ENCODE peak calls at places on chromosome 6, in six cellular contexts. B is MM.1S; F is left ventricle myocardium inferior; J is Peyer's patch; N is CD4-positive, CD25-positive, alpha-beta regulatory T cell; Z is CD8-positive, alpha-beta memory T cell. P is an unnamed sample.

GRCh38 chr6:4396032-4396431 is 260.7 kb upstream of the ECI2 start:
- DNase-seq in B (no peak), F (no peak), J (no peak), N (no peak), Z (no peak), P (no peak)

GRCh38 chr6:11471261-11471660 is 66.3 kb upstream of the TMEM170B start:
- DNase-seq in B (no peak), F (no peak), J (no peak), N (no peak), Z (no peak), P (no peak)

GRCh38 chr6:158322724-158323560 is 10.7 kb downstream of the TULP4 start:
- DNase-seq in B (no peak), F (no peak), J (no peak), N (peak; percentile 66), Z (no peak), P (no peak)

GRCh38 chr6:3873051-3873450 is 23.9 kb downstream of the FAM50B start:
- DNase-seq in B (no peak), F (no peak), J (no peak), N (no peak), Z (no peak), P (no peak)

GRCh38 chr6:69019832-69020231 is 384.8 kb downstream of the ADGRB3 start:
- DNase-seq in B (no peak), F (no peak), J (no peak), N (no peak), Z (no peak), P (no peak)

GRCh38 chr6:109197061-109197460 is 101.8 kb downstream of the CEP57L1 start:
- DNase-seq in B (peak; percentile 51), F (no peak), J (no peak), N (no peak), Z (no peak), P (no peak)

GRCh38 chr6:3312604-3313167 is 53.9 kb downstream of the PSMG4 start:
- DNase-seq in B (no peak), F (no peak), J (no peak), N (no peak), Z (no peak), P (no peak)

GRCh38 chr6:37182736-37183590 is 13.0 kb downstream of the PIM1 start:
- DNase-seq in B (peak; percentile 65), F (no peak), J (no peak), N (peak; percentile 98), Z (peak; percentile 76), P (peak; percentile 40)

GRCh38 chr6:136173519-136174507 is 76.3 kb downstream of the MTFR2 start:
- DNase-seq in B (no peak), F (no peak), J (no peak), N (peak; percentile 19), Z (no peak), P (no peak)

GRCh38 chr6:31969712-31970603 is 2.0 kb downstream of the DXO start:
- DNase-seq in B (no peak), F (no peak), J (peak; percentile 37), N (no peak), Z (no peak), P (no peak)

GRCh38 chr6:91088976-91089375 is 502.1 kb upstream of the MAP3K7 start:
- DNase-seq in B (no peak), F (no peak), J (no peak), N (no peak), Z (no peak), P (no peak)

GRCh38 chr6:130420911-130421310 is 55.1 kb downstream of the TMEM200A start:
- DNase-seq in B (no peak), F (no peak), J (no peak), N (no peak), Z (no peak), P (no peak)

GRCh38 chr6:140040391-140040790 is 665.9 kb upstream of the CITED2 start:
- DNase-seq in B (no peak), F (no peak), J (no peak), N (no peak), Z (no peak), P (no peak)

GRCh38 chr6:150600003-150600301 is 267 bp downstream of the PLEKHG1 start:
- DNase-seq in B (no peak), F (no peak), J (no peak), N (no peak), Z (no peak), P (no peak)
- H3K4me3 ChIP-seq in B (peak overlapping the region; percentile 57), F (peak overlapping the region; percentile 86), J (peak overlapping the region; percentile 94), N (no peak overlapping the region), Z (no peak overlapping the region), P (peak overlapping the region; percentile 68)

GRCh38 chr6:128333581-128334223 is 186.7 kb downstream of the PTPRK start:
- DNase-seq in B (no peak), F (no peak), J (no peak), N (no peak), Z (no peak), P (no peak)

GRCh38 chr6:128323011-128323410 is 197.4 kb downstream of the PTPRK start:
- DNase-seq in B (no peak), F (no peak), J (no peak), N (no peak), Z (no peak), P (no peak)

DNA sequence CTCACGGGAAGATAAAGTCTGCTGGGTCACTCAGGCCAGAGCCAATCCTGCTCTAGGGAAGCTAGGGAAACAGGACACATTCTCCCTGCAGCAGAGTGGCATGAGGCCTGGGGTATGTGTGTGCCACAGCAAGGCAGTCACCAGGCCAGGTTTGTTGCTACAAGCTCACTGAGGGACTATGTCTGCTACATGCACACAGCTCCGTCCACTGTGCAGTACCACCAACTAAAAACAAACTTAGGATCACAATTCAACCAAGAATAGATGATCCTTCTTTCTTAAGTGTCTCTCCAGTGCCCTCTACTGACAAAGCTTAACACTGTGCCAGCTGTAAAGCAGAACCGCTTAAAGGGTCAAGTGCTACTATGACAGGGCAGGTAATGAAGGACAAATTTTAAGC is 192.5 kb downstream of the PTPRK start:
- DNase-seq in B (peak; percentile 77), F (no peak), J (no peak), N (peak; percentile 56), Z (peak; percentile 29), P (peak; percentile 5)
- H3K4me1 ChIP-seq in B (no peaks in the 10 kb centered on the region), F (peaks cover 34% of the 10 kb centered on the region), J (no peaks in the 10 kb centered on the region), N (no peaks in the 10 kb centered on the region), Z (no peaks in the 10 kb centered on the region), P (no peaks in the 10 kb centered on the region)

GRCh38 chr6:145139451-145139850 is 595.9 kb downstream of the EPM2A start:
- DNase-seq in B (no peak), F (no peak), J (no peak), N (no peak), Z (no peak), P (no peak)
- H3K4me3 ChIP-seq in B (no peak overlapping the region), F (no peak overlapping the region), J (no peak overlapping the region), N (no peak overlapping the region), Z (no peak overlapping the region), P (no peak overlapping the region)

DNA sequence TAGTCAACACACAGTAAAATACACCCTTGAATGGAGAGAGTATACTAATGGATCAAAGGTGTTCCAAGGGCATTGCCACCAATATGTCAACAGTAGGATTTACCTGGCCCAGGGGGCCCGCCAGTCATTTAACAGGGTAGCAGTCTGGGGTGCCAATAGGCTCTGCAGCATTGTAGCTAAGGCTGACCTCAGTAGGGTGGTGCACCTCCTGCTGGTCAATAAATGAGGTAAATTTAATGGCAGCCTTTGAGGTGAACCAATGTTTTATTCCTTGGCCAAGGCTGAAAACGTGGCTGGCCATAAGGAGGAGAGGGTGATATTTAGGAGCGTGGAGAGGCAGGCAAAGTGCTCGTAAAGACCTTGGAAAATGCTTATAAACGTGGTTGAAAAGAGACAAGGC is 147.2 kb downstream of the RPS12 start:
- DNase-seq in B (no peak), F (no peak), J (no peak), N (peak; percentile 21), Z (no peak), P (no peak)
- H3K4me1 ChIP-seq in B (peaks cover 28% of the 10 kb centered on the region), F (peaks cover 22% of the 10 kb centered on the region), J (no peaks in the 10 kb centered on the region), N (no peaks in the 10 kb centered on the region), Z (no peaks in the 10 kb centered on the region), P (no peaks in the 10 kb centered on the region)

GRCh38 chr6:328924-329323 is 36.6 kb downstream of the DUSP22 start:
- DNase-seq in B (peak; percentile 86), F (no peak), J (peak; percentile 28), N (no peak), Z (no peak), P (no peak)

GRCh38 chr6:329888-330691 is 37.8 kb downstream of the DUSP22 start:
- DNase-seq in B (no peak), F (peak; percentile 16), J (peak; percentile 46), N (no peak), Z (no peak), P (no peak)

GRCh38 chr6:326896-327537 is 34.7 kb downstream of the DUSP22 start:
- DNase-seq in B (no peak), F (no peak), J (peak; percentile 49), N (no peak), Z (no peak), P (no peak)

GRCh38 chr6:328184-328670 is 35.9 kb downstream of the DUSP22 start:
- DNase-seq in B (peak; percentile 99), F (no peak), J (peak; percentile 27), N (peak; percentile 57), Z (no peak), P (no peak)

DNA sequence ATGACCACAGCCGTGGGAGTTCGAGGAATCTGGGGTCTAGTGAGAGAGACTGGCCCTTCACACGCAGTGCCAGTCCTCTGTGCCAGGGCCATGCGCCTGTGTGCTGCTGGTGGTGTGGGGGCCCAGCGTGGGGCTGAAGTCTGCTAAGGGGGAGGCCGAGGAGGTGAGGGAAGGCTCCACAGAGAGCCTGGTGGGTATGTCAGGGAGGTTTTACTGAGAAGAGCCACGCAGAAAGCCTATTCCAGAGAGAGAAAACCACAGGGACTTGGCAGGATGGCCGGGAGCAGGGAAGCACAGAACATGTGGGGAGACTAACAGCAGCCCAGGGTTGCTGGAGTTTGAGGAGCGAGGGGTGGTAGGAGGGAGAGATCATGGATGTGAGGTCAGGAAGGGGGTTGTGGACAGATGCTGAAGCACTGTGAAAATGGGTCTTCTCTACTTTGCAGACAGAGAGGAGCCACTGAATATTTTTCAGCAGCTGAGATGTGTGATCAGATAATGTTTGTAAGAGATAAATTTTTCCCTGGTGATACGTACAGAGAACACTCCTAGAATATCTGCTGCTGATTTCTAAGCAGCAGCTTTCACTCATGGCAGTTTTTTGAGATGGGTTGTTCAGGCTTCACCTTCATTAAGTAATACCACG is 35.4 kb downstream of the DUSP22 start:
- DNase-seq in B (no peak), F (no peak), J (no peak), N (no peak), Z (no peak), P (no peak)
- H3K4me3 ChIP-seq in B (peak overlapping the region; percentile 30), F (peak overlapping the region; percentile 1), J (no peak overlapping the region), N (peak overlapping the region; percentile 46), Z (no peak overlapping the region), P (no peak overlapping the region)

DNA sequence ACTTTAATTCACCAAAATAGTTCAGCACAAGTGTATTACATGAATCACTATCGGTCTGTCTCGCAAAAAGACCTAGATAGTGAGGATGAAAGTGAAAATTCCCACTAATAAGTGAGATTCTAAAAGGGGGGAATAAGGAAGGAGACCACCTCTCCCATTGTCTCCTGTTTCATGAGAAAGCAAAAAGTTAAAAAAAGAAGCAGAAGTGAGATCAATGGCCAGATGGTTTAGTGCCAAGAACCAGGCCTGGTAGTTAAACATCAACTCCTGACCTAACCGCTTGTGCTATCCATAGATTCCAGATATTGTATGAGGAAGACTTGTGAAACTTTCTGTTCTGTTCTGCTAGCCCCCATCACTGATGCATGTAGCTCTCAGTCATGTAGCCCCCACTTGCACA is 293.0 kb downstream of the RNGTT start:
- DNase-seq in B (no peak), F (no peak), J (no peak), N (no peak), Z (no peak), P (no peak)
- H3K4me1 ChIP-seq in B (peaks cover 8% of the 10 kb centered on the region), F (no peaks in the 10 kb centered on the region), J (no peaks in the 10 kb centered on the region), N (no peaks in the 10 kb centered on the region), Z (no peaks in the 10 kb centered on the region), P (no peaks in the 10 kb centered on the region)